ENCODE peak calls at places on chromosome 11, in five cellular contexts. A, O, H, Y and V are unnamed samples.
A peak's percentile ranks its signal among the peaks of the same experiment; 100 is the strongest.

GRCh38 chr11:8025123-8025522 is 38.0 kb downstream of the EIF3F start:
- DNase-seq in A (no peak), O (no peak), H (no peak), Y (no peak), V (no peak)

GRCh38 chr11:130653838-130654601 is 205.6 kb downstream of the ADAMTS15 start:
- DNase-seq in A (no peak), O (no peak), H (no peak), Y (no peak), V (no peak)

GRCh38 chr11:84316866-84317560 is 1030.8 kb upstream of the CCDC90B start:
- DNase-seq in A (no peak), O (no peak), H (no peak), Y (no peak), V (no peak)

GRCh38 chr11:80163011-80163410 is 722.2 kb upstream of the TENM4 start:
- DNase-seq in A (no peak), O (peak; percentile 15), H (no peak), Y (no peak), V (peak; percentile 73)

GRCh38 chr11:75966546-75967287 is 151.7 kb downstream of the UVRAG start:
- DNase-seq in A (no peak), O (no peak), H (no peak), Y (peak; percentile 69), V (peak; percentile 81)

GRCh38 chr11:70503878-70504240 is 105.5 kb downstream of the CTTN start:
- DNase-seq in A (peak; percentile 80), O (no peak), H (no peak), Y (no peak), V (no peak)

GRCh38 chr11:99325807-99326206 is 305.1 kb downstream of the CNTN5 start:
- DNase-seq in A (no peak), O (no peak), H (no peak), Y (no peak), V (peak; percentile 49)

GRCh38 chr11:67295846-67296245 is 6.7 kb downstream of the ANKRD13D start:
- DNase-seq in A (no peak), O (no peak), H (no peak), Y (no peak), V (no peak)

GRCh38 chr11:2382927-2383822 is 6.1 kb downstream of the CD81 start:
- DNase-seq in A (no peak), O (no peak), H (no peak), Y (no peak), V (no peak)

GRCh38 chr11:64122411-64123101 is 43.4 kb downstream of the MACROD1 start:
- DNase-seq in A (peak; percentile 71), O (no peak), H (no peak), Y (no peak), V (no peak)

GRCh38 chr11:76444065-76444383 is 794 bp upstream of the EMSY start:
- DNase-seq in A (no peak), O (no peak), H (no peak), Y (peak; percentile 14), V (no peak)

GRCh38 chr11:71498091-71498490 is 29.0 kb upstream of the KRTAP5-7 start:
- DNase-seq in A (no peak), O (no peak), H (no peak), Y (no peak), V (no peak)

GRCh38 chr11:113874920-113875413 is 405 bp downstream of the USP28 start:
- DNase-seq in A (peak; percentile 24), O (peak; percentile 2), H (no peak), Y (no peak), V (no peak)

GRCh38 chr11:129896062-129896461 is 684 bp upstream of the NFRKB start:
- DNase-seq in A (no peak), O (no peak), H (no peak), Y (no peak), V (no peak)

GRCh38 chr11:36455658-36456111 is 54.4 kb downstream of the TRAF6 start:
- DNase-seq in A (no peak), O (peak; percentile 59), H (no peak), Y (peak; percentile 88), V (peak; percentile 98)

GRCh38 chr11:57288771-57289579 is 35.8 kb downstream of the TNKS1BP1 start:
- DNase-seq in A (peak; percentile 75), O (no peak), H (no peak), Y (no peak), V (no peak)

GRCh38 chr11:123490527-123490926 is 60.5 kb downstream of the GRAMD1B start:
- DNase-seq in A (no peak), O (no peak), H (no peak), Y (no peak), V (no peak)

GRCh38 chr11:8566613-8567210 is 27.3 kb downstream of the STK33 start:
- DNase-seq in A (peak; percentile 29), O (peak; percentile 65), H (no peak), Y (peak; percentile 38), V (peak; percentile 40)

GRCh38 chr11:70048279-70049024 is 29.7 kb upstream of the ANO1 start:
- DNase-seq in A (no peak), O (peak; percentile 6), H (no peak), Y (no peak), V (no peak)

GRCh38 chr11:810040-810567 is 337 bp downstream of the RPLP2 start:
- DNase-seq in A (no peak), O (no peak), H (no peak), Y (no peak), V (no peak)

GRCh38 chr11:36254739-36255138 is 34.5 kb downstream of the COMMD9 start:
- DNase-seq in A (no peak), O (peak; percentile 18), H (no peak), Y (no peak), V (peak; percentile 58)

GRCh38 chr11:236774-237767 is at the start of gene PSMD13:
- DNase-seq in A (peak; percentile 70), O (peak; percentile 81), H (peak; percentile 86), Y (peak; percentile 50), V (no peak)

GRCh38 chr11:66337103-66337899 is 1.1 kb upstream of the RIN1 start:
- DNase-seq in A (no peak), O (no peak), H (no peak), Y (no peak), V (no peak)

GRCh38 chr11:8309862-8310261 is 46.2 kb upstream of the LMO1 start:
- DNase-seq in A (peak; percentile 21), O (no peak), H (no peak), Y (no peak), V (no peak)

GRCh38 chr11:31826530-31827438 is 15.7 kb upstream of the PAX6 start:
- DNase-seq in A (no peak), O (no peak), H (no peak), Y (no peak), V (no peak)

GRCh38 chr11:119316729-119317591 is at the start of gene MCAM:
- DNase-seq in A (peak; percentile 51), O (no peak), H (no peak), Y (no peak), V (no peak)

GRCh38 chr11:74820763-74821162 is 72.1 kb downstream of the RNF169 start:
- DNase-seq in A (no peak), O (no peak), H (no peak), Y (peak; percentile 72), V (peak; percentile 71)

GRCh38 chr11:82759649-82760048 is 26.0 kb upstream of the FAM181B start:
- DNase-seq in A (no peak), O (no peak), H (no peak), Y (no peak), V (no peak)

GRCh38 chr11:114705280-114706024 is 27.1 kb downstream of the NXPE2 start:
- DNase-seq in A (no peak), O (no peak), H (no peak), Y (no peak), V (no peak)

GRCh38 chr11:69599502-69599901 is 41.5 kb upstream of the CCND1 start:
- DNase-seq in A (no peak), O (no peak), H (no peak), Y (no peak), V (no peak)

GRCh38 chr11:2237457-2238238 is 32.7 kb downstream of the ASCL2 start:
- DNase-seq in A (no peak), O (no peak), H (no peak), Y (no peak), V (no peak)

GRCh38 chr11:35274909-35275807 is 136.2 kb downstream of the CD44 start:
- DNase-seq in A (peak; percentile 58), O (peak; percentile 20), H (no peak), Y (no peak), V (no peak)

GRCh38 chr11:86172894-86173293 is 71.7 kb upstream of the EED start:
- DNase-seq in A (no peak), O (no peak), H (no peak), Y (no peak), V (no peak)

GRCh38 chr11:47433991-47434786 is 8.0 kb upstream of the PSMC3 start:
- DNase-seq in A (no peak), O (no peak), H (no peak), Y (no peak), V (no peak)

GRCh38 chr11:43685483-43685882 is 4.9 kb downstream of the HSD17B12 start:
- DNase-seq in A (no peak), O (no peak), H (no peak), Y (no peak), V (no peak)

GRCh38 chr11:19374189-19374588 is 133.4 kb upstream of the E2F8 start:
- DNase-seq in A (no peak), O (peak; percentile 6), H (no peak), Y (peak; percentile 43), V (peak; percentile 93)

GRCh38 chr11:126405906-126406305 is 50.4 kb downstream of the ST3GAL4 start:
- DNase-seq in A (no peak), O (peak; percentile 85), H (no peak), Y (no peak), V (no peak)

GRCh38 chr11:13152736-13153541 is 124.7 kb upstream of the BMAL1 start:
- DNase-seq in A (no peak), O (peak; percentile 18), H (no peak), Y (no peak), V (no peak)